ENCODE peak calls at places on chromosome 1, in eight cellular contexts. J is MM.1S, H is GM23338, Q is HCT116, E is hepatocyte, R is SK-N-SH, U is PC-3, S is GM23248. D is an unnamed sample.

GRCh38 chr1:203089651-203090045 is 3.8 kb upstream of the MYOG start:
- DNase-seq in J (no peak), H (peak; percentile 34), Q (no peak), E (no peak), R (no peak), U (no peak), S (no peak), D (no peak)

GRCh38 chr1:119948342-119949214 is 52.3 kb upstream of the ADAM30 start:
- DNase-seq in J (peak; percentile 50), H (peak; percentile 93), Q (peak; percentile 29), E (peak; percentile 87), R (peak; percentile 51), U (peak; percentile 82), S (peak; percentile 87), D (peak; percentile 81)

GRCh38 chr1:192633533-192634258 is 2.3 kb upstream of the RGS13 start:
- DNase-seq in J (no peak), H (no peak), Q (peak; percentile 4), E (no peak), R (no peak), U (no peak), S (no peak), D (no peak)

GRCh38 chr1:244796719-244797406 is 38.6 kb upstream of the COX20 start:
- DNase-seq in J (peak; percentile 52), H (peak; percentile 81), Q (peak; percentile 35), E (peak; percentile 76), R (peak; percentile 69), U (peak; percentile 90), S (peak; percentile 68), D (peak; percentile 62)

GRCh38 chr1:25460020-25460419 is 29.3 kb downstream of the MACO1 start:
- DNase-seq in J (no peak), H (no peak), Q (no peak), E (no peak), R (no peak), U (no peak), S (no peak), D (no peak)

GRCh38 chr1:183215076-183215720 is 29.1 kb downstream of the LAMC2 start:
- DNase-seq in J (no peak), H (no peak), Q (no peak), E (no peak), R (no peak), U (no peak), S (no peak), D (no peak)

GRCh38 chr1:197994907-197995407 is 77.8 kb downstream of the LHX9 start:
- DNase-seq in J (no peak), H (no peak), Q (no peak), E (peak; percentile 56), R (no peak), U (no peak), S (no peak), D (no peak)

GRCh38 chr1:10610901-10611600 is 136.3 kb downstream of the PEX14 start:
- DNase-seq in J (no peak), H (no peak), Q (no peak), E (no peak), R (no peak), U (peak; percentile 41), S (peak; percentile 58), D (no peak)

GRCh38 chr1:7121622-7121988 is 336.4 kb downstream of the CAMTA1 start:
- DNase-seq in J (no peak), H (no peak), Q (no peak), E (no peak), R (no peak), U (no peak), S (no peak), D (no peak)

GRCh38 chr1:12669529-12670068 is 25.7 kb downstream of the AADACL4 start:
- DNase-seq in J (no peak), H (no peak), Q (no peak), E (no peak), R (no peak), U (no peak), S (peak; percentile 16), D (no peak)

GRCh38 chr1:42681771-42682483 is at the start of gene YBX1:
- DNase-seq in J (peak; percentile 99), H (peak; percentile 99), Q (peak; percentile 99), E (peak; percentile 98), R (peak; percentile 97), U (peak; percentile 98), S (peak; percentile 99), D (peak; percentile 99)

GRCh38 chr1:22225858-22226584 is 83.1 kb upstream of the WNT4 start:
- DNase-seq in J (no peak), H (peak; percentile 69), Q (no peak), E (no peak), R (no peak), U (no peak), S (no peak), D (no peak)

GRCh38 chr1:230354005-230354404 is 72.1 kb downstream of the PGBD5 start:
- DNase-seq in J (no peak), H (no peak), Q (no peak), E (no peak), R (no peak), U (no peak), S (no peak), D (no peak)

GRCh38 chr1:17551755-17552234 is 12.3 kb downstream of the ARHGEF10L start:
- DNase-seq in J (no peak), H (no peak), Q (no peak), E (no peak), R (peak; percentile 89), U (peak; percentile 54), S (peak; percentile 89), D (no peak)

GRCh38 chr1:17719874-17720273 is 35.3 kb upstream of the ACTL8 start:
- DNase-seq in J (no peak), H (no peak), Q (no peak), E (no peak), R (no peak), U (no peak), S (peak; percentile 45), D (no peak)

GRCh38 chr1:170316270-170316669 is 170.5 kb downstream of the NTMT2 start:
- DNase-seq in J (no peak), H (no peak), Q (no peak), E (no peak), R (no peak), U (no peak), S (no peak), D (no peak)

DNA sequence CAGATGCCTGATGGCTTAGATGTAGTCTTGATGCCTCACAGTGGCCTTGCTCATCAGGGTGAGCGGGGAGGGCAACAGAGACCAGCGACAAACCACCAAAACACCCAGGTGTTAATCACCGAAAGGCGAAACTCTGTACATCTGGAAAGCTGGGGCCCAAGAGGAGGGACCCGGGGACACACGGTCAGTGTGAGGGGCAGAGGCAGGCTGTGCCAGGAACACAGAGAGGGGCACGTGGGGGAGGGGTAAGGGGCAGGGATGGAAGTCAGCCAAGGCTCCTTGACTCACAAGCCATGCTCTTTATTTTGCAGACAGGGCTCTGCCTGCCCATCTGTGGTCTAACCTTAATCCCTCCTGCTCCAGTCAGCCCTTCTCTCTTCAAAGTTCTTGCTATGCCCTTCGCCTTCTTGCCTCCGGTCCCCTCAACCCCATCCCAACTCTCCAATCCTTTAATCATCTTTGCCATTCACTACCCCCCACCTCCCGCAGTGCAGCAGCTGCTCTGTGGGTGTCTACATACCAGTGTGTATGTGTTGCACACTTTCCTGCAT is 4.3 kb downstream of the MEF2D start:
- DNase-seq in J (peak; percentile 95), H (no peak), Q (no peak), E (no peak), R (no peak), U (no peak), S (peak; percentile 67), D (peak; percentile 73)
- H3K4me3 ChIP-seq in J (peak overlapping the region; percentile 96), H (no peak overlapping the region), Q (no peak overlapping the region), E (no peak overlapping the region), R (no peak overlapping the region), U (no peak overlapping the region), S (peak overlapping the region; percentile 96), D (peak overlapping the region; percentile 98)

DNA sequence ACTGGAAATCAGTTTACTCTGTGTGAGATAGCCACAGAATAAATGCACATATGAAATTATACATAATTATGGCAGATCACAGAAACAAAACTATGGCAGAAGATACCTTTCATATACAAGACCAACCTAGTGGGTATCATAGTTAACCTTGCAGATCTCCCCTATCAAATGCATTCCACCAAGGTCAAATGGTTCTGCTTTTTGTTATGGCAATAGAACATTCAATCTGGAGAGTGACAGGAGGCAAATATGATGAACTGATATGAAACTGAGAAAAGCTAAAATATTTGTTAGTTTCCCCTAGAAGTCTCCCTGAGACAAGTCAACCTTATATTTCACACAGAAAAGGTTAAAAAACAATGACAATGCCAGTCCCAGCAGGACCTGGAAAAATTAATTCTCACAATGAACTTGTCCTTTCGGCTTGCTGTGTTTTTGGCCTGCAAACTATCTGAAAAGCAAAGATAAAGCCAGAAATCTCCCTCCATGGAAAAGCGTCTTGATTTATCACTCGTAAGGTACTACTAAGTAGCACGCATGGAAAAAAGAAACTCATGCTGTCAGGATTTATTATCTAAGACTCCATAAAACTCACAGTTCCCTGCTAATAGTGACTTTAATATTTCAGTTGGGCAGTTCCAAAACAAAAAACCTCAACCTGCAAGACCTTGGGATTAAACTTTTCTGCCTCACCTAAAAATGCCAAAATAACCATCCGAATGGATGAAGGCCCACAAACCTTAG is 174.3 kb downstream of the TGFBR3 start:
- DNase-seq in J (no peak), H (no peak), Q (no peak), E (no peak), R (no peak), U (no peak), S (no peak), D (no peak)
- H3K27ac ChIP-seq in J (no peak overlapping the region), H (no peak overlapping the region), Q (no peak overlapping the region), E (peak overlapping the region; percentile 49), R (no peak overlapping the region), U (no peak overlapping the region), S (no peak overlapping the region), D (no peak overlapping the region)

DNA sequence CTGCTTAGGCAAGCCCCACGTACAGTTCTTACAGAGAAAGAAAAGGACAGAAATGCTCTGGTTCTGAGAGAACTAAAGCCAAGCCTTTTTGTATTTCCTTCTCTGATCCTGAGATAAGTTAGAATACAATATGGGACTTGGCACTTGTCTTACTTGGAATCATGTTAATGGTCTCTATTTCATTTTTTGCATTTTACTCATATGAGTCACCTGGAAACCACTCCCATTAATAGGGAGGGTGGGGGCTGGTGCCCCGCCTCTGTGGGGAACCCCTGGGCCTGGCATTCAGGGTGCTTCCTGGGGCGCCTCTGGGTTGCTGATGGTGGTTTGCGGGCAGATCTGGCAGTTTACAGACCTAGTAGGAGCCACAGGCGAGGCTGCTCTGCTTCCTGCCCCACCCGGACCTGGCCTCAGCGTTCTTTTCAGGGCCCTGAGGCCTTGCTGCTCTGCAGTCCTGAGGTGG is 26.7 kb downstream of the TSPAN2 start:
- DNase-seq in J (peak; percentile 84), H (no peak), Q (no peak), E (peak; percentile 23), R (no peak), U (peak; percentile 93), S (peak; percentile 22), D (no peak)
- TF ChIP-seq EZH2phosphoT487 in J (no peak), H (no peak), Q (no peak), E (no peak), R (no peak), U (no peak), S (no peak), D (no peak)

DNA sequence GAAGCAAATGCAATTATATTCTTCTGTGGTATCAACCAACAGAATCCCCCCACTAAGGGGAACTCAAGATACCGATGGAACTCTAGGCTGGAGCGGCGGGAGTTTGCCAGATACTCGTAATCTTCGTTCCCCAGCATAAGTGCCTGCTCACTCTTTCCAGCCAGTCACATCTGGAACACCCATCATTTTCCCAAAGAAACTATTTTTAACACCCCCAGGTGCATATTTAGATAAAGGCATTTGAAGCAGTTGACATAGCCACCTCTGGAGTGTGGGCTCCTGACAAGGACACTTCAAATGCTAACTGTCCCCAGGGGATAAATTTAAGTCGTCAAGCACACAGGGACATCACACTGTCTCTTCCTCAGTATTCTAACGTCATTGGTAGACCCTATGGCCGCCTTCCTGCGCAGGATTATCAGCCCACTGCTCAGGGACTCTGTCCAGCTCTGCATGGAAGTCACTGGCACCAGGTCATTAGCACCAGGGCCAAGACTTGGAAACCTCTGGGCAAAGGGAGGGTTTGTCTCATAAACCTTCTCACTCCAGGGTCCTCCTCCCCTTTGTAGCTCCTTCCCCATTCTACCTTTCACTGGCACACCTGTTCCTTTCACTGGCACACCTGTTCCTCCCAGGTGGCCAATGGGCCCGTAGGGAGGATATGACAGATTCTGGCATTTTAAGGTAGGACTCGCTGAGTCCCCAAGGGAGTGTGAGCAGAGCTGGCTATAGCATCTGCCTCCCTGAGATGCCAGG is 48.8 kb downstream of the H3-3A start:
- DNase-seq in J (peak; percentile 86), H (peak; percentile 71), Q (no peak), E (no peak), R (no peak), U (no peak), S (peak; percentile 44), D (peak; percentile 85)
- H3K4me3 ChIP-seq in J (peak overlapping the region; percentile 84), H (peak overlapping the region; percentile 86), Q (no peak overlapping the region), E (peak overlapping the region; percentile 65), R (peak overlapping the region; percentile 71), U (peak overlapping the region; percentile 76), S (peak overlapping the region; percentile 78), D (peak overlapping the region; percentile 73)